ENCODE peak calls at places on chromosomes 3 and 15, in ten cellular contexts. P is Caco-2, Q is heart right ventricle, M is tibial artery, I is right lobe of liver, B is cardiac muscle cell, K is breast epithelium, Y is neuronal stem cell, J is esophagus squamous epithelium, A is fibroblast of lung. R is an unnamed sample. For H3K4me1, the result is how much of the 10 kb centered on the place peaks cover.

GRCh38 chr3:10417849-10418248 is 87.5 kb downstream of the ATP2B2 start:
- DNase-seq in I (no peak), A (peak), Y (no peak), P (no peak), K (no peak), M (no peak), J (no peak), Q (no peak), B (no peak), R (no peak)

GRCh38 chr3:44072601-44073540 is 168.8 kb upstream of the TOPAZ1 start:
- DNase-seq in Q (no peak), I (no peak), Y (no peak), P (no peak), B (no peak), K (no peak), J (no peak), M (no peak), A (no peak), R (no peak)

GRCh38 chr15:31805090-31805662 is 225.1 kb upstream of the CHRNA7 start:
- DNase-seq in B (no peak), P (no peak), A (no peak), M (no peak), I (no peak), Y (no peak), K (no peak), J (no peak), Q (no peak), R (no peak)

GRCh38 chr3:110521019-110521418 is 550.6 kb upstream of the NECTIN3 start:
- DNase-seq in I (no peak), M (no peak), B (no peak), K (no peak), J (no peak), P (no peak), A (peak), Y (no peak), Q (no peak), R (no peak)

GRCh38 chr3:106333911-106334618 is 465.3 kb upstream of the CBLB start:
- DNase-seq in K (no peak), Q (no peak), Y (no peak), B (no peak), M (no peak), P (no peak), A (peak), J (no peak), I (no peak), R (peak)

GRCh38 chr3:142031575-142031974 is 117.8 kb downstream of the TFDP2 start:
- DNase-seq in M (no peak), B (no peak), I (no peak), Q (no peak), A (no peak), K (no peak), P (no peak), Y (no peak), J (no peak), R (no peak)

GRCh38 chr3:149812165-149812605 is 830 bp upstream of the RNF13 start:
- DNase-seq in I (no peak), K (no peak), Q (no peak), A (no peak), B (no peak), M (no peak), J (no peak), P (no peak), Y (no peak), R (no peak)

GRCh38 chr3:121883507-121883906 is 10.7 kb upstream of the SLC15A2 start:
- DNase-seq in I (no peak), A (peak), M (no peak), P (no peak), B (peak), Q (no peak), J (no peak), K (no peak), Y (peak), R (no peak)

GRCh38 chr3:184259878-184260570 is 1.3 kb downstream of the CAMK2N2 start:
- DNase-seq in Y (peak), K (no peak), M (no peak), J (no peak), Q (peak), B (peak), A (peak), I (no peak), P (no peak), R (no peak)

GRCh38 chr3:98793971-98794370 is 30.8 kb downstream of the ST3GAL6 start:
- DNase-seq in J (no peak), A (peak), I (no peak), Q (no peak), Y (no peak), K (no peak), B (no peak), M (no peak), P (no peak), R (no peak)

GRCh38 chr3:16094644-16095272 is 79.7 kb upstream of the GALNT15 start:
- DNase-seq in M (no peak), J (no peak), B (no peak), A (peak), P (no peak), Y (no peak), K (no peak), I (no peak), Q (no peak), R (no peak)

GRCh38 chr15:70974004-70974832 is 81.6 kb downstream of the LRRC49 start:
- DNase-seq in M (no peak), B (peak), Y (no peak), P (no peak), A (peak), Q (no peak), K (no peak), J (no peak), I (no peak), R (no peak)

GRCh38 chr15:25181290-25182097 is 226.7 kb downstream of the SNRPN start:
- DNase-seq in K (peak), Y (no peak), I (peak), A (no peak), J (no peak), Q (peak), P (peak), M (peak), B (no peak), R (no peak)

GRCh38 chr15:77599899-77600298 is 32.8 kb downstream of the LINGO1 start:
- DNase-seq in P (peak), K (no peak), I (no peak), B (peak), J (no peak), M (no peak), Q (peak), A (peak), Y (no peak), R (no peak)

DNA sequence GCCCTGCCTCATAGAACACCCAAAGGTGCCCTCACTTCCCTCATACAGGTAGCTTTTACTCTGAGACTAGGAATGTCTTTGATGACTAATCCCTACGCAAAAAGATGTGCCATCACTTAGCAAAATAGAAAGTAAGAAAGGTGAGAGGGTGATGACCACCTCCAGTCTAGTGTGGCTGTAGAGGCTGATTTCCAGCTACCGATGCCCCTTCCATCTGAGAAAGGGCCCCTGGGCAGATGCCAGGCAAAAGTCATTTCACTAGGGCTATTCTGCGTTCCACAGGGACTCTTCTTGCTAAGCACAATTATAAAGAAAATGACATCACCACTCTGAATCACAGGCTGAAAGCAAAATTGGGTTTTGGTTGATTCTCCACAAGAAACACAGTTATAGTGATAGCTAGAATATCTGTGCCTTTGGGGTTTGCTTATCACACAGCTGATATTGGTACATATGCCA is 77.4 kb downstream of the RBPMS2 start:
- DNase-seq in A (peak), J (no peak), I (no peak), P (no peak), K (peak), M (no peak), Y (no peak), B (no peak), Q (no peak), R (no peak)
- H3K4me1 ChIP-seq in A (under half), J (half or more), I (half or more), P (under half), K (under half), M (under half), Y (under half), B (half or more), Q (under half), R (under half)

GRCh38 chr3:126077754-126078153 is 6.2 kb downstream of the SLC41A3 start:
- DNase-seq in I (no peak), A (no peak), M (no peak), B (no peak), K (no peak), J (no peak), P (no peak), Y (no peak), Q (no peak), R (no peak)

GRCh38 chr3:126076140-126076539 is 7.8 kb downstream of the SLC41A3 start:
- DNase-seq in J (no peak), K (no peak), Q (no peak), A (no peak), I (no peak), B (no peak), M (no peak), Y (no peak), P (no peak), R (no peak)

GRCh38 chr3:126081618-126082333 is 2.1 kb downstream of the SLC41A3 start:
- DNase-seq in J (no peak), B (no peak), I (no peak), P (no peak), M (no peak), Y (no peak), Q (no peak), A (peak), K (peak), R (no peak)

GRCh38 chr3:126080970-126081369 is 3.0 kb downstream of the SLC41A3 start:
- DNase-seq in A (no peak), Q (no peak), K (no peak), P (no peak), I (no peak), J (no peak), B (no peak), Y (no peak), M (no peak), R (no peak)

DNA sequence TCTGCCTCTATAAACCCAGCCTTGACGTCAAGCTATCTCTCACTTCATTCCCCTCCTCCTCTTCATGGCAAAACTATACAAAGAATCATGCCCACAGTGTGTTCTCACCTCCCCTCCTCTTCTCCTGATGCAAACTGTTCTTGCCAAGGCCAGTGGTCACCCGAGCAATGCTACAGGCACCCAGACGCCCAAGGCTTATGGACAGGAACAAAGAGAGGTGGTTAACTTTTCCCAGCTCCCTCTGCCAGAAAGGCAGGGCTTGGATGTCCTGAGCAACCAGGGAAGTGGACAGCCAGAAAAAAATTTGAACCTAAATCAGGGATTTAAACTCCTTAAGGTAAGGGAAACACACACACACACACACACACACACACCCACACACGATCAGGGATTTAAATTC is 5.1 kb downstream of the SLC41A3 start:
- DNase-seq in J (no peak), M (no peak), B (no peak), I (no peak), Y (no peak), A (no peak), K (no peak), P (no peak), Q (no peak), R (no peak)
- H3K4me1 ChIP-seq in J (under half), M (under half), B (under half), I (under half), Y (under half), A (under half), K (under half), P (under half), Q (under half), R (under half)

GRCh38 chr3:17160597-17160996 is 275.8 kb downstream of the PLCL2 start:
- DNase-seq in K (no peak), Y (no peak), A (no peak), Q (no peak), M (no peak), B (no peak), I (no peak), P (no peak), J (no peak), R (no peak)
- H3K4me1 ChIP-seq in K (under half), Y (under half), A (under half), Q (under half), M (under half), B (under half), I (under half), P (under half), J (under half), R (under half)

DNA sequence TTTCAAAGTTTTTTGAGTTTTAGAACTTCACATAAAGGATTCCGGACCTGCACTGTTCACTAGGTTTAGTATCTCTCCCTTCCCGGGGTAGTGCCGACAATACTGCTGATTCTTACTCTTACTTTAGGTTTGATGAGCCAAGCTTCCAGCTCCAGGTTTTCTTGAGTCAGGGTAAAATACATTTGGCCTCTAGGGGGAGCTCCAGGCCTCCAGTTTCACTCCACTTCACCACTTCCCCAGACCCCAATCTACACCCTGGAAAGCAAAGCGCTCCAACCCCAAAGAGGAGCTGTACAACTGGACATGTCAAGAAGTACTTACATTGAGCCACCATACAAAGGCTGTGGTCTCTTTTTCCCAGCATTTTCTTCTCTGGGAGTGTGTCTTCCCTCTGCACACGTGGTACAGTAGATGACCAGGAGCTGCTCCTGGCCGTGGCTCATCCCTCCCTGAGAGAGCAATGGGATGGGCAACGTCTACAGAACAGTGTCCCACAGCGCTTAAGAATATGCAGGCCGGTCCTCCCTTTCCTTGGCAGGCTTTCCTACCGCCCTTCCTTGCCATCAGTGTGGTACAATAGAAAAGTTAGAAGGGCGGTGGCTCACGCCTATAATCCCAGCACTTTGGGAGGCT is 93.9 kb upstream of the CCDC80 start:
- DNase-seq in M (peak), J (no peak), Q (no peak), A (peak), I (no peak), B (peak), P (peak), K (no peak), Y (peak), R (peak)
- H3K4me1 ChIP-seq in M (under half), J (under half), Q (under half), A (under half), I (under half), B (under half), P (under half), K (under half), Y (under half), R (under half)

GRCh38 chr3:66498718-66499611 is 1.9 kb downstream of the LRIG1 start:
- DNase-seq in Q (peak), Y (no peak), J (no peak), M (peak), K (no peak), I (no peak), A (peak), B (no peak), P (no peak), R (no peak)
- H3K4me1 ChIP-seq in Q (under half), Y (under half), J (under half), M (under half), K (under half), I (under half), A (under half), B (half or more), P (under half), R (half or more)

DNA sequence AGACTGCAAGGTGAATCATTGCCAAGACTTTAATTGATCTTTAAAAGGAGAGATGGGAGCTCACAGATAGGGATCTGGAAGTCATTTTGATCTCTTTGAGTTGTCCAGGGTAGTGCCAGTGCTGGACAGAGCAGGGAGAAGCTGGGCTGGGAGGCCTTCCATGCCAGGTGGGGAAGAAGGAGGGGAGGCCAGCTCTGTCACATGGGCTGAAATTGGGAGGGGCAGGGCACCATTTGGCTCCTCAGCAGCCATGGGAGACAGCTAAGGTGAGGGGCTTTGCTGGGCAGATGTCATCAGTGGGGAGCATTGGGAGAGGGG is 23.4 kb downstream of the SMAD6 start:
- DNase-seq in M (no peak), P (no peak), B (no peak), Y (no peak), A (no peak), K (no peak), I (no peak), J (no peak), Q (no peak), R (no peak)
- H3K4me1 ChIP-seq in M (under half), P (under half), B (under half), Y (under half), A (under half), K (under half), I (under half), J (under half), Q (under half), R (under half)

DNA sequence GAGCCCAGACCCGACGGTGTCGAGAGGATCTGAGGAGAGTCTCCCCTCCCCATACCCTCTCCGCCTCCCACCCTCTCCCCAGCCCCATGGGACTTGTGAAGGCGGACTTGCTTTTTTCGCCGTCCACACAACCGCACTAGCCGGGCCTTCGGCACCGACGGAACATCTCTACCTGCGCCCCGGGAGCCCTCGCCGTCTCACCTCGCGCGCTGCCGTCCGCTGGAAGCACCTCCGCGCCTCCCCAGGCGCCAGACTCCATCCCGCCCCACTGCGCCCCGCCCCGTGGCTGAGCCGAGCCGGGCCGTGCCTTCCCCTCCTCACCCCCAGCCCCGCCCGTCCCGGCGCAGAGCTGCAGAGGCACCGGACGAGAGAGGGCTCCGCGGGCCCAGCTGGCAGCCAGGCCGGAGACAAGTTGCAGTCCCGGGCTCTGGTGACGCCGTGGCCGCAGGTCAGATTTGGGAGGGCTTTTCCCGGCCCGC is at the start of the genes DUOX1 and DUOXA1:
- DNase-seq in P (no peak), I (peak), Y (no peak), M (no peak), B (peak), J (no peak), K (no peak), Q (peak), A (no peak), R (no peak)
- H3K4me1 ChIP-seq in P (under half), I (under half), Y (under half), M (under half), B (under half), J (under half), K (under half), Q (under half), A (under half), R (under half)

GRCh38 chr3:128578346-128578745 is 72.3 kb downstream of the RPN1 start:
- DNase-seq in M (no peak), J (no peak), K (no peak), Y (no peak), A (no peak), Q (no peak), B (no peak), P (no peak), I (no peak), R (no peak)

GRCh38 chr3:128575777-128576176 is 74.8 kb downstream of the RPN1 start:
- DNase-seq in P (no peak), I (no peak), A (no peak), B (no peak), Q (peak), M (no peak), J (no peak), K (no peak), Y (no peak), R (no peak)

GRCh38 chr3:128573707-128574162 is 76.9 kb downstream of the RPN1 start:
- DNase-seq in Q (peak), M (no peak), A (no peak), I (no peak), K (no peak), P (no peak), J (no peak), Y (no peak), B (no peak), R (no peak)

GRCh38 chr3:128577711-128578110 is 72.9 kb downstream of the RPN1 start:
- DNase-seq in M (no peak), I (no peak), B (peak), Q (no peak), K (no peak), J (no peak), A (no peak), P (no peak), Y (peak), R (no peak)

GRCh38 chr3:128576290-128576689 is 74.3 kb downstream of the RPN1 start:
- DNase-seq in K (no peak), I (no peak), Y (no peak), A (no peak), M (no peak), B (no peak), P (no peak), Q (no peak), J (no peak), R (no peak)
- H3K4me1 ChIP-seq in K (under half), I (under half), Y (under half), A (under half), M (under half), B (under half), P (under half), Q (under half), J (under half), R (under half)

GRCh38 chr3:134199240-134199639 is 51.4 kb downstream of the RYK start:
- DNase-seq in Y (no peak), A (no peak), I (no peak), J (no peak), B (no peak), P (no peak), M (no peak), K (no peak), Q (no peak), R (no peak)
- H3K4me1 ChIP-seq in Y (under half), A (under half), I (under half), J (under half), B (under half), P (under half), M (under half), K (under half), Q (under half), R (under half)